ENCODE peak calls at places on chromosome 18, in nine cellular contexts. H is stimulated activated CD8-positive, alpha-beta memory T cell treated with anti-CD3 and anti-CD28 coated beads, Interleukin-7, amount 100 ng/mL, for 24 hours; K is NCI-H1092 treated with DMSO at 0.1 percent for 48 hours; F is stimulated activated naive CD8-positive, alpha-beta T cell treated with anti-CD3 and anti-CD28 coated beads, Interleukin-15, Interleukin-2, amounts not matched to agents 100 U/mL and 50 U/mL, for 24 hours; U is MV-4-11; Q is cardiac septum; G is activated T-helper 1 cell treated with anti-CD3 and anti-CD28 coated beads, Interleukin-2, amount 50 U/mL, for 16 hours; A is HEK293T; J is NCI-H2029. Y is an unnamed sample.

GRCh38 chr18:41058351-41059125 is 896.5 kb upstream of the PIK3C3 start:
- DNase-seq in H (no peak), K (no peak), F (no peak), U (no peak), Q (no peak), G (no peak), A (no peak), J (no peak), Y (no peak)

GRCh38 chr18:36329684-36330434 is 32.3 kb downstream of the FHOD3 start:
- DNase-seq in H (no peak), K (no peak), F (no peak), U (no peak), Q (no peak), G (no peak), A (no peak), J (no peak), Y (no peak)

GRCh38 chr18:58044370-58045264 is 591 bp downstream of the NEDD4L start:
- DNase-seq in H (no peak), K (peak; percentile 63), F (peak; percentile 72), U (no peak), Q (no peak), G (peak; percentile 9), A (peak; percentile 35), J (no peak), Y (peak; percentile 26)

GRCh38 chr18:12946549-12947354 is 1.1 kb upstream of the SEH1L start:
- DNase-seq in H (no peak), K (peak; percentile 41), F (peak; percentile 39), U (peak; percentile 46), Q (peak; percentile 80), G (no peak), A (no peak), J (no peak), Y (no peak)

GRCh38 chr18:37489011-37489410 is 76.6 kb downstream of the CELF4 start:
- DNase-seq in H (no peak), K (no peak), F (no peak), U (no peak), Q (no peak), G (no peak), A (no peak), J (no peak), Y (no peak)

GRCh38 chr18:50398947-50399346 is 24.1 kb downstream of the SKA1 start:
- DNase-seq in H (no peak), K (no peak), F (no peak), U (no peak), Q (no peak), G (no peak), A (no peak), J (no peak), Y (no peak)

GRCh38 chr18:8341481-8342230 is 267.6 kb upstream of the RAB12 start:
- DNase-seq in H (no peak), K (no peak), F (no peak), U (no peak), Q (no peak), G (no peak), A (no peak), J (no peak), Y (no peak)

GRCh38 chr18:25786778-25787177 is 303.6 kb downstream of the SS18 start:
- DNase-seq in H (no peak), K (no peak), F (no peak), U (no peak), Q (no peak), G (no peak), A (no peak), J (no peak), Y (no peak)

GRCh38 chr18:12031836-12032235 is 50.5 kb downstream of the IMPA2 start:
- DNase-seq in H (no peak), K (no peak), F (no peak), U (no peak), Q (no peak), G (no peak), A (no peak), J (no peak), Y (no peak)

GRCh38 chr18:28109781-28110460 is 67.0 kb downstream of the CDH2 start:
- DNase-seq in H (no peak), K (no peak), F (no peak), U (no peak), Q (no peak), G (no peak), A (no peak), J (no peak), Y (no peak)

GRCh38 chr18:10748641-10749040 is 222.8 kb downstream of the NAPG start:
- DNase-seq in H (no peak), K (no peak), F (no peak), U (no peak), Q (no peak), G (no peak), A (no peak), J (no peak), Y (no peak)

GRCh38 chr18:11902522-11903292 is 5.4 kb downstream of the MPPE1 start:
- DNase-seq in H (no peak), K (no peak), F (no peak), U (no peak), Q (no peak), G (no peak), A (no peak), J (no peak), Y (no peak)

GRCh38 chr18:10298346-10298745 is 156.1 kb upstream of the APCDD1 start:
- DNase-seq in H (no peak), K (no peak), F (no peak), U (no peak), Q (no peak), G (no peak), A (no peak), J (no peak), Y (no peak)

GRCh38 chr18:59993560-59993959 is 93.8 kb downstream of the PMAIP1 start:
- DNase-seq in H (no peak), K (no peak), F (no peak), U (no peak), Q (no peak), G (no peak), A (no peak), J (no peak), Y (no peak)

GRCh38 chr18:59685501-59685900 is 11.7 kb downstream of the CCBE1 start:
- DNase-seq in H (no peak), K (no peak), F (no peak), U (no peak), Q (peak; percentile 43), G (no peak), A (no peak), J (no peak), Y (no peak)

GRCh38 chr18:9775172-9775571 is 67.1 kb downstream of the RAB31 start:
- DNase-seq in H (no peak), K (no peak), F (no peak), U (peak; percentile 89), Q (no peak), G (no peak), A (no peak), J (no peak), Y (no peak)

GRCh38 chr18:56841836-56842235 is 190.7 kb downstream of the WDR7 start:
- DNase-seq in H (no peak), K (no peak), F (no peak), U (no peak), Q (no peak), G (no peak), A (no peak), J (no peak), Y (no peak)

GRCh38 chr18:26655010-26655613 is 106.8 kb upstream of the KCTD1 start:
- DNase-seq in H (no peak), K (no peak), F (no peak), U (no peak), Q (no peak), G (no peak), A (no peak), J (no peak), Y (no peak)

GRCh38 chr18:25350561-25351201 is 1.3 kb downstream of the ZNF521 start:
- DNase-seq in H (no peak), K (no peak), F (peak; percentile 8), U (no peak), Q (peak; percentile 78), G (no peak), A (peak; percentile 50), J (no peak), Y (no peak)

GRCh38 chr18:8288447-8289213 is 320.6 kb upstream of the RAB12 start:
- DNase-seq in H (no peak), K (peak; percentile 48), F (no peak), U (no peak), Q (no peak), G (no peak), A (no peak), J (no peak), Y (no peak)

GRCh38 chr18:77754475-77755044 is 504.9 kb downstream of the GALR1 start:
- DNase-seq in H (no peak), K (no peak), F (no peak), U (no peak), Q (no peak), G (no peak), A (no peak), J (no peak), Y (no peak)